ENCODE peak calls at places on chromosomes 5 and 9, in nine cellular contexts. F is GM12865, N is colonic mucosa, D is body of pancreas, Z is sciatic nerve, X is activated T-cell treated with anti-CD3 and anti-CD28 coated beads for 1 hour, O is GM03348, M is HT1080, B is lower lobe of right lung. H is an unnamed sample.

GRCh38 chr5:168324864-168325615 is 33.6 kb downstream of the WWC1 start:
- DNase-seq in B (no peak), O (no peak), F (no peak), Z (no peak), M (peak), D (peak), X (no peak), N (peak), H (no peak)

GRCh38 chr5:53406630-53407316 is 73.7 kb upstream of the FST start:
- DNase-seq in D (no peak), M (peak), B (no peak), O (peak), F (no peak), X (no peak), N (no peak), Z (no peak), H (no peak)

GRCh38 chr9:23644326-23644725 is 181.7 kb downstream of the ELAVL2 start:
- DNase-seq in D (no peak), N (no peak), F (no peak), O (no peak), M (no peak), B (no peak), Z (no peak), X (no peak), H (no peak)

GRCh38 chr5:38551020-38552017 is 5.1 kb downstream of the LIFR start:
- DNase-seq in O (peak), M (peak), N (no peak), D (peak), Z (no peak), X (no peak), F (no peak), B (no peak), H (no peak)

GRCh38 chr5:23013395-23013994 is 160.4 kb upstream of the CDH12 start:
- DNase-seq in F (no peak), O (no peak), D (no peak), B (no peak), Z (no peak), X (no peak), N (no peak), M (peak), H (no peak)

GRCh38 chr9:37410969-37411785 is 11.3 kb upstream of the GRHPR start:
- DNase-seq in M (no peak), F (peak), B (no peak), D (no peak), Z (no peak), X (no peak), O (peak), N (no peak), H (no peak)

GRCh38 chr5:124179788-124180187 is 566.7 kb downstream of the ZNF608 start:
- DNase-seq in N (no peak), Z (no peak), O (no peak), B (no peak), M (no peak), D (no peak), X (no peak), F (no peak), H (no peak)

GRCh38 chr5:81579525-81579924 is 171.4 kb downstream of the SSBP2 start:
- DNase-seq in M (no peak), X (no peak), Z (no peak), D (no peak), O (peak), N (no peak), B (no peak), F (no peak), H (no peak)

H was measured in mesenteric fat pad.